ENCODE peak calls at places on chromosomes 13 and 19, in seven cellular contexts. Y is activated gamma-delta T cell treated with anti-CD3 and anti-CD28 coated beads, Interleukin-2, amount 50 U/mL, for 16 hours; N is heart right ventricle; R is lung microvascular endothelial cell; Q is H54; K is stimulated activated CD4-positive, alpha-beta T cell treated with anti-CD3 and anti-CD28 coated beads, Interleukin-2, amount 100 ng/mL, for 48 hours; M is bronchial epithelial cell. X is an unnamed sample.

GRCh38 chr13:110509971-110510786 is 51.3 kb downstream of the RAB20 start:
- DNase-seq in Y (no peak), N (peak; percentile 51), R (no peak), Q (peak; percentile 51), K (no peak), M (no peak), X (no peak)

GRCh38 chr13:73429691-73430090 is 370.9 kb downstream of the KLF5 start:
- DNase-seq in Y (no peak), N (no peak), R (no peak), Q (no peak), K (no peak), M (peak; percentile 97), X (no peak)

GRCh38 chr19:13865578-13866462 is 11.1 kb upstream of the NANOS3 start:
- DNase-seq in Y (no peak), N (no peak), R (peak; percentile 34), Q (no peak), K (no peak), M (no peak), X (no peak)

GRCh38 chr19:33373701-33374405 is at the start of gene CEBPG:
- DNase-seq in Y (peak; percentile 49), N (peak; percentile 61), R (peak; percentile 73), Q (peak; percentile 75), K (peak; percentile 45), M (no peak), X (peak; percentile 45)

GRCh38 chr19:39502640-39503417 is 4.1 kb downstream of the DLL3 start:
- DNase-seq in Y (peak; percentile 56), N (peak; percentile 24), R (peak; percentile 88), Q (peak; percentile 97), K (peak; percentile 88), M (peak; percentile 29), X (peak; percentile 73)

GRCh38 chr13:24214528-24214927 is 54.0 kb downstream of the SPATA13 start:
- DNase-seq in Y (no peak), N (no peak), R (no peak), Q (no peak), K (no peak), M (no peak), X (no peak)

GRCh38 chr19:57382806-57383488 is 6.7 kb upstream of the ZNF548 start:
- DNase-seq in Y (no peak), N (no peak), R (no peak), Q (no peak), K (no peak), M (no peak), X (no peak)

GRCh38 chr19:33419763-33420080 is 46.2 kb downstream of the CEBPG start:
- DNase-seq in Y (no peak), N (no peak), R (no peak), Q (no peak), K (no peak), M (no peak), X (peak; percentile 40)

GRCh38 chr13:102571075-102571474 is 25.7 kb upstream of the TPP2 start:
- DNase-seq in Y (no peak), N (no peak), R (no peak), Q (no peak), K (no peak), M (no peak), X (no peak)

GRCh38 chr13:64778002-64778401 is 2452.1 kb downstream of the PCDH9 start:
- DNase-seq in Y (no peak), N (no peak), R (peak; percentile 80), Q (no peak), K (no peak), M (no peak), X (no peak)

GRCh38 chr19:17390665-17391370 is 3.2 kb downstream of the CCDC194 start:
- DNase-seq in Y (peak; percentile 91), N (peak; percentile 93), R (peak; percentile 94), Q (peak; percentile 98), K (peak; percentile 89), M (peak; percentile 78), X (peak; percentile 89)

GRCh38 chr19:38093154-38093553 is 130.9 kb downstream of the DPF1 start:
- DNase-seq in Y (no peak), N (no peak), R (no peak), Q (no peak), K (no peak), M (no peak), X (no peak)

GRCh38 chr13:33721719-33722118 is 96.2 kb upstream of the RFC3 start:
- DNase-seq in Y (no peak), N (peak; percentile 21), R (no peak), Q (no peak), K (no peak), M (peak; percentile 74), X (no peak)

GRCh38 chr13:43611631-43612416 is 174.9 kb downstream of the ENOX1 start:
- DNase-seq in Y (no peak), N (no peak), R (no peak), Q (no peak), K (no peak), M (no peak), X (no peak)

GRCh38 chr19:12884926-12885748 is 1.9 kb downstream of the KLF1 start:
- DNase-seq in Y (peak; percentile 74), N (peak; percentile 47), R (peak; percentile 67), Q (no peak), K (peak; percentile 90), M (peak; percentile 72), X (peak; percentile 48)

GRCh38 chr19:30340724-30341595 is 31.2 kb upstream of the ZNF536 start:
- DNase-seq in Y (no peak), N (no peak), R (no peak), Q (no peak), K (no peak), M (no peak), X (no peak)

GRCh38 chr19:5891938-5892771 is 11.4 kb downstream of the NDUFA11 start:
- DNase-seq in Y (no peak), N (no peak), R (peak; percentile 72), Q (no peak), K (no peak), M (no peak), X (peak; percentile 63)

GRCh38 chr13:113337556-113337955 is 26.4 kb downstream of the GRTP1 start:
- DNase-seq in Y (no peak), N (no peak), R (no peak), Q (no peak), K (no peak), M (no peak), X (no peak)

GRCh38 chr19:10780368-10780767 is 55.6 kb downstream of the TMED1 start:
- DNase-seq in Y (no peak), N (peak; percentile 72), R (peak; percentile 57), Q (peak; percentile 80), K (no peak), M (peak; percentile 44), X (no peak)

GRCh38 chr19:2455481-2456300 is 1.1 kb downstream of the LMNB2 start:
- DNase-seq in Y (peak; percentile 23), N (peak; percentile 29), R (peak; percentile 28), Q (peak; percentile 80), K (peak; percentile 43), M (no peak), X (no peak)

GRCh38 chr13:36288794-36289391 is 8.7 kb downstream of the CCDC169 start:
- DNase-seq in Y (no peak), N (no peak), R (no peak), Q (no peak), K (no peak), M (no peak), X (no peak)

GRCh38 chr19:11535792-11536595 is 2.7 kb upstream of the CNN1 start:
- DNase-seq in Y (peak; percentile 77), N (peak; percentile 90), R (peak; percentile 93), Q (peak; percentile 84), K (peak; percentile 94), M (peak; percentile 52), X (peak; percentile 92)

GRCh38 chr13:50485979-50486935 is 357.2 kb downstream of the DLEU7 start:
- DNase-seq in Y (no peak), N (no peak), R (no peak), Q (no peak), K (no peak), M (peak; percentile 12), X (no peak)

GRCh38 chr13:99165753-99166587 is 34.7 kb upstream of the UBAC2 start:
- DNase-seq in Y (no peak), N (no peak), R (no peak), Q (no peak), K (no peak), M (no peak), X (no peak)

GRCh38 chr19:46601318-46602224 is at the start of gene CALM3:
- DNase-seq in Y (no peak), N (no peak), R (no peak), Q (no peak), K (no peak), M (no peak), X (no peak)

GRCh38 chr13:105825071-105825470 is 710.4 kb downstream of the EFNB2 start:
- DNase-seq in Y (no peak), N (no peak), R (no peak), Q (no peak), K (no peak), M (peak; percentile 64), X (no peak)

GRCh38 chr13:109704771-109705628 is 81.4 kb downstream of the IRS2 start:
- DNase-seq in Y (no peak), N (peak; percentile 14), R (no peak), Q (no peak), K (no peak), M (peak; percentile 81), X (no peak)